ENCODE peak calls at places on chromosome 1, in five cellular contexts. A, G, J, E and D are unnamed samples.

GRCh38 chr1:115467196-115467595 is 129.1 kb upstream of the NGF start:
- DNase-seq in A (no peak), J (no peak), G (no peak), E (no peak), D (no peak)

GRCh38 chr1:80375662-80376061 is 1369.1 kb upstream of the ADGRL4 start:
- DNase-seq in J (peak), G (no peak), E (no peak), A (no peak), D (no peak)

GRCh38 chr1:211476200-211476849 is 15.6 kb downstream of the RD3 start:
- DNase-seq in A (peak), J (peak), G (peak), E (peak), D (peak)

GRCh38 chr1:110850632-110851031 is 22.3 kb upstream of the CD53 start:
- DNase-seq in G (no peak), J (no peak), E (no peak), A (no peak), D (no peak)

GRCh38 chr1:169113613-169114119 is 7.2 kb downstream of the ATP1B1 start:
- DNase-seq in J (peak), G (no peak), E (no peak), A (no peak), D (no peak)

GRCh38 chr1:223363057-223363855 is 720 bp downstream of the SUSD4 start:
- DNase-seq in J (peak), G (peak), E (peak), A (peak), D (peak)

GRCh38 chr1:175075572-175076568 is 8.2 kb downstream of the TNN start:
- DNase-seq in J (peak), E (no peak), G (no peak), A (peak), D (no peak)

GRCh38 chr1:83905315-83905907 is 93.5 kb downstream of the TTLL7 start:
- DNase-seq in E (no peak), G (no peak), A (no peak), J (peak), D (peak)

GRCh38 chr1:67307251-67308060 is at the start of gene IL12RB2:
- DNase-seq in E (peak), G (peak), J (no peak), A (no peak), D (peak)

GRCh38 chr1:86423473-86423872 is 498 bp upstream of the CLCA2 start:
- DNase-seq in E (no peak), A (no peak), J (no peak), G (no peak), D (no peak)

GRCh38 chr1:176157995-176158394 is 49.1 kb downstream of the COP1 start:
- DNase-seq in A (no peak), E (no peak), J (no peak), G (no peak), D (no peak)

GRCh38 chr1:218346391-218347204 is 1.5 kb downstream of the TGFB2 start:
- DNase-seq in G (no peak), A (no peak), J (peak), E (peak), D (peak)
- TF ChIP-seq CTCF in G (no peak), A (no peak), J (no peak), E (no peak), D (no peak)

GRCh38 chr1:209576798-209577197 is 6.7 kb upstream of the CAMK1G start:
- DNase-seq in E (peak), A (peak), G (peak), J (peak), D (peak)

GRCh38 chr1:209576392-209576791 is 7.1 kb upstream of the CAMK1G start:
- DNase-seq in A (no peak), J (no peak), E (no peak), G (no peak), D (no peak)

GRCh38 chr1:209580577-209580976 is 2.9 kb upstream of the CAMK1G start:
- DNase-seq in A (no peak), G (no peak), E (no peak), J (no peak), D (no peak)

DNA sequence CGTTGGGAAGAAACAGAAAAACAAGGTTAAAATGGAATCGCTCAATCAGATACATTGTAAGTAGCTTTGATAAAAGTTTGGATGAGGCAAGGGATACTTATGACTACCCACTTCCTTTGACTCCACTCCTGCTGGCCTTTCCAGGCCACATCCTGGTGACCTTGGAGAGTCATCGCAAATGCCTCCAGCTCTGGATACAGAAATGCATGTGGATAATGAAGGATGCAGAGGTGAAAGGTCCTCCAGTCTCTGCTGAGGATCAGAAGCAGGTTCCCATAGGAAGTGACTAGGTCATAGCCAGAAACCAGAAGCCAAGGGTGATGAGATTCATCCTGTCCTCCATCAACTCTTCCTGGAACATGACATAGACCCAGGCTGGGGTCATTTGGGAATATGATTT is 6.2 kb upstream of the CAMK1G start:
- DNase-seq in A (no peak), J (peak), G (no peak), E (no peak), D (no peak)
- TF ChIP-seq CTCF in A (no peak), J (no peak), G (no peak), E (no peak), D (no peak)

DNA sequence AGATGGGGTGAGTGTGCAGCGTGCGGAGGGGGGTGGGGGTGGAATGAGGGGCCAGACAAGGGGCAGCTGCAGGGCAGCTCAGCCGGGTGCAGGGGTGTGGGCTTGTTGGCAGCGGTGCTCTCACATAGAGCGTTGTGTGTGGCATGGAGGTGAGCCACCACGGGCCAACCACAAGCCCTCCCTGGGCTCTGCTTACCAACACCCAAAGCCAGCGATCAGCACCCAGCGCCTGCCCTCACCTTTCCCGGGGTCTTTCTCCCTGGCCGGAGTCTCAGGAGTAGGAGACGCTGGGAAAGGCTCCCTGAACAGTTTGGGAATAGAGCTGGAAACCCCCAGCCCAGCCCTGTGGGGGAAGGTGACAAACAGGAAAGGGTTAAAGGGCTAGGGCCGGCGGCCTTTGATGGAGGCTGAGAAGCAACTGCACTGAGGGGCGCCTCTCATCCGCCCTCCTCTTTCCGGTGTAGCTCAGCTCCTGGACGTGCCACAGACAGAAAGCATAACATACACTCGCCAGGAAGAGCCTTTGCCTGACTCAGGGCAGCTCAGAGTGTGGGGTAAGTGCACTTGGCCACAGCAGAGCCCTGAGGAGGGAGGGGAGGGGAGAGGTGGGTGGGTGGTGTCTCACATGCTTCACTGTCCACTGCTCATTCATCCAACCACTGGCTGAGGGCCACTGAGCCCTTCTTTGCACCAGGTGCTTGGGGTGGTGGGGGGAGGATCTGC is 577 bp downstream of the IKBKE start:
- DNase-seq in E (no peak), J (peak), G (no peak), A (no peak), D (peak)
- TF ChIP-seq CTCF in E (no peak), J (no peak), G (no peak), A (no peak), D (no peak)

DNA sequence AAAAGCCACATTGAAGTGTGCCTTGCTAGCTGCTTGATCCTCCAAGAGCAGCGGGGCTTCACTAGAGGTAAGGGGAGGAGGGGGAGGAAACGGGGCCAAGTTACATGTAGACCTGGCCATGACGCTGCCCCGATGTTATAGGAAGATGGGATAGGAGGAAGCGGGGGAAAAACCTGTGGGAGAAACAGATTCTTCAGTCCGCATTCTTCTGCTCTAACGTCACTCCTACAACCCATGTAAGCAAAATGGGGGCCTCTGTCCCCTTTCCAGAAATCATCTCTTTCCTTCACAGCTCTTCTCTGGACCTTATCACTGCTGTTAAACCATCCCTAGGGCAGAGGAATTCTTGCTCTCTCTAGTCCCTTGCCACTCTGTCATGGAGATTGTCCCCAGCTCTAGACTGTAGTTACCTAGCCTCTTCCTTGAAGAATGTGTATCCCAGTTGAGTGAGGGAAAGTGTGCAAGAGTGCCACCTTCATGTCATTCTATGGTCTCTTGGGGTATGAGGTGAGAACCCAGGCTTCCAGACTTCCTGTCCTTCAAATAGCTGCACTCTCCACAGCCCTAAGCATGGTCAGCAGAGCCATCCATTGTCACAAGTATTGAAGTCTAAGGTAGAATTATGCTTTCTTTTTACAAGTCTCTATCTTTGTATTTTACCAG is 11.4 kb downstream of the PLEKHO1 start:
- DNase-seq in A (no peak), J (no peak), G (no peak), E (no peak), D (no peak)
- TF ChIP-seq CTCF in A (no peak), J (no peak), G (no peak), E (no peak), D (no peak)

DNA sequence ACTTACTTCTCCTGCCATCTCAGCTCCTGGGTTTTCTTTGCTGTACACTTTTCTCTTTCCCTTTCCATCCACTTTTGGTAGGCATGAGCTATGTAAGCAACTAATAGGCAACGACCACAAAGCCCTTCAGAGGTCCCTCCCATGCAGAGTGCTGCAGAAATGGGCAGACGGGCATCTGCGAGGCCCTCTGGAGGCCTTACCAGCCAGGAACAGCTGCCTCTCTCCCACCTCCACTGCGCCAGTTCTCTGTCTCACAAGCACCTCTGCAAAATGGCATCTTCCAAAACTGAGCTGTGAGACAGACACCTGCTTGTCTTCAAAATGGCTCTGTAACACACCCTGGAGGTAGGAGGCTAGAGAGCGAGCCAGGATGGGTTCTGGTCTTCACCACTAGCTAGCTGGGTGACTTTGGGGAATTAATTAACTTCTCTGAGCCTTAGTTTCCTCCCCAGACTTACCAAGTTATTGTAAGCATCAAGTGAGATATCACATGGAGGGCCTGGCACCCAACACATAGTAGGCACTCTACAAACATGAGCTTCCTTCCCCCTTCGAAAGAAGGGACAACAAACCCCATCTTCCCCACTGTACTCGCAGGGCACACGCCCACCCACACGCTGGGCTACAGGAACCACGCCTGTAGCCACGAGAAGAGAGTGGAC is 62.0 kb downstream of the BCAR3 start:
- DNase-seq in E (no peak), J (no peak), A (no peak), G (no peak), D (no peak)
- TF ChIP-seq CTCF in E (no peak), J (no peak), A (peak), G (no peak), D (no peak)